ENCODE peak calls at places on chromosomes 12 and 14, in eight cellular contexts. O is D341Med; G is heart right ventricle; K is cardiac muscle cell; U is CD8-positive, alpha-beta T cell; M is stimulated activated CD4-positive, alpha-beta T cell treated with anti-CD3 and anti-CD28 coated beads, Interleukin-4, amount 100 ng/mL, for 1 hour; H is HEK293T; Y is ecto neural progenitor cell. W is an unnamed sample.

GRCh38 chr12:56151672-56152131 is 685 bp upstream of the MYL6B start:
- DNase-seq in O (peak), G (no peak), K (no peak), U (peak), M (peak), H (peak), Y (peak), W (peak)

GRCh38 chr12:64931981-64932380 is 107.5 kb downstream of the TBC1D30 start:
- DNase-seq in O (no peak), G (no peak), K (no peak), U (no peak), M (no peak), H (no peak), Y (no peak), W (no peak)

GRCh38 chr12:47067176-47067575 is 12.2 kb upstream of the PCED1B start:
- DNase-seq in O (no peak), G (no peak), K (no peak), U (no peak), M (no peak), H (no peak), Y (no peak), W (no peak)

GRCh38 chr12:104342635-104343249 is 39.2 kb downstream of the EID3 start:
- DNase-seq in O (no peak), G (no peak), K (no peak), U (no peak), M (no peak), H (no peak), Y (no peak), W (no peak)

GRCh38 chr12:80752464-80752863 is 35.8 kb downstream of the MYF5 start:
- DNase-seq in O (no peak), G (no peak), K (no peak), U (no peak), M (no peak), H (no peak), Y (no peak), W (no peak)

GRCh38 chr14:22563987-22564386 is 25.0 kb downstream of the DAD1 start:
- DNase-seq in O (no peak), G (no peak), K (no peak), U (no peak), M (no peak), H (no peak), Y (no peak), W (no peak)

GRCh38 chr14:65169351-65169750 is 67.0 kb upstream of the MAX start:
- DNase-seq in O (no peak), G (peak), K (peak), U (no peak), M (no peak), H (no peak), Y (no peak), W (no peak)

GRCh38 chr14:22837059-22837749 is 819 bp downstream of the MMP14 start:
- DNase-seq in O (peak), G (peak), K (peak), U (no peak), M (peak), H (no peak), Y (peak), W (no peak)

GRCh38 chr14:68365228-68365627 is 427.6 kb downstream of the ZFP36L1 start:
- DNase-seq in O (no peak), G (no peak), K (peak), U (no peak), M (no peak), H (no peak), Y (no peak), W (no peak)

GRCh38 chr12:109727746-109728726 is 14.4 kb downstream of the FAM222A start:
- DNase-seq in O (no peak), G (no peak), K (no peak), U (no peak), M (no peak), H (no peak), Y (no peak), W (no peak)

GRCh38 chr14:101354726-101355125 is 206.6 kb upstream of the DIO3 start:
- DNase-seq in O (no peak), G (no peak), K (no peak), U (no peak), M (no peak), H (no peak), Y (no peak), W (no peak)

GRCh38 chr12:130181211-130181610 is 18.9 kb downstream of the FZD10 start:
- DNase-seq in O (no peak), G (no peak), K (no peak), U (no peak), M (no peak), H (no peak), Y (no peak), W (no peak)

GRCh38 chr12:42094277-42094676 is 50.4 kb downstream of the GXYLT1 start:
- DNase-seq in O (no peak), G (no peak), K (peak), U (peak), M (peak), H (no peak), Y (no peak), W (no peak)

GRCh38 chr12:97308576-97309198 is 153.9 kb upstream of the RMST start:
- DNase-seq in O (no peak), G (peak), K (peak), U (no peak), M (no peak), H (peak), Y (no peak), W (peak)

GRCh38 chr12:132390287-132391076 is 61.1 kb upstream of the GALNT9 start:
- DNase-seq in O (no peak), G (no peak), K (no peak), U (no peak), M (no peak), H (no peak), Y (no peak), W (no peak)